ENCODE peak calls at places on chromosomes 2 and 18, in eight cellular contexts. D, F, A, G, H, Y, P and B are unnamed samples.

GRCh38 chr18:37574113-37574512 is 8.5 kb upstream of the CELF4 start:
- DNase-seq in D (no peak), F (peak; percentile 55), A (no peak), G (no peak), H (no peak), Y (no peak), P (no peak), B (no peak)

GRCh38 chr2:217685255-217685605 is 317.6 kb downstream of the TNS1 start:
- DNase-seq in D (peak; percentile 62), F (peak; percentile 85), A (peak; percentile 9), G (peak; percentile 82), H (peak; percentile 92), Y (no peak), P (peak; percentile 94), B (no peak)

GRCh38 chr2:148930046-148930775 is 55.2 kb downstream of the KIF5C start:
- DNase-seq in D (no peak), F (no peak), A (peak; percentile 38), G (no peak), H (no peak), Y (no peak), P (no peak), B (peak; percentile 18)

GRCh38 chr2:69034122-69034521 is 21.1 kb downstream of the ANTXR1 start:
- DNase-seq in D (no peak), F (no peak), A (no peak), G (no peak), H (no peak), Y (no peak), P (no peak), B (no peak)

GRCh38 chr18:26909599-26910290 is 44.2 kb upstream of the AQP4 start:
- DNase-seq in D (no peak), F (no peak), A (no peak), G (no peak), H (no peak), Y (no peak), P (no peak), B (no peak)

GRCh38 chr2:8453904-8454302 is 228.0 kb upstream of the ID2 start:
- DNase-seq in D (no peak), F (no peak), A (no peak), G (peak; percentile 80), H (no peak), Y (peak; percentile 3), P (no peak), B (no peak)

GRCh38 chr2:217370391-217370790 is 510.5 kb upstream of the TNP1 start:
- DNase-seq in D (no peak), F (peak; percentile 14), A (no peak), G (peak; percentile 98), H (no peak), Y (peak; percentile 59), P (no peak), B (no peak)

GRCh38 chr2:54830546-54830945 is 107.1 kb downstream of the EML6 start:
- DNase-seq in D (no peak), F (no peak), A (no peak), G (no peak), H (no peak), Y (no peak), P (no peak), B (no peak)

GRCh38 chr2:111167238-111168162 is 46.8 kb downstream of the BCL2L11 start:
- DNase-seq in D (no peak), F (no peak), A (no peak), G (no peak), H (no peak), Y (no peak), P (no peak), B (no peak)

GRCh38 chr2:189178007-189178406 is 1.6 kb downstream of the COL5A2 start:
- DNase-seq in D (no peak), F (no peak), A (no peak), G (no peak), H (no peak), Y (no peak), P (no peak), B (no peak)
- TF ChIP-seq CTCF in D (peak; percentile 21), F (no peak), A (no peak), G (peak; percentile 44), H (peak; percentile 40), Y (peak; percentile 14), P (peak; percentile 40), B (no peak)

GRCh38 chr2:60271718-60272117 is 281.7 kb downstream of the BCL11A start:
- DNase-seq in D (no peak), F (no peak), A (no peak), G (no peak), H (no peak), Y (no peak), P (no peak), B (no peak)
- TF ChIP-seq CTCF in D (no peak), F (no peak), A (no peak), G (no peak), H (no peak), Y (no peak), P (no peak), B (no peak)

DNA sequence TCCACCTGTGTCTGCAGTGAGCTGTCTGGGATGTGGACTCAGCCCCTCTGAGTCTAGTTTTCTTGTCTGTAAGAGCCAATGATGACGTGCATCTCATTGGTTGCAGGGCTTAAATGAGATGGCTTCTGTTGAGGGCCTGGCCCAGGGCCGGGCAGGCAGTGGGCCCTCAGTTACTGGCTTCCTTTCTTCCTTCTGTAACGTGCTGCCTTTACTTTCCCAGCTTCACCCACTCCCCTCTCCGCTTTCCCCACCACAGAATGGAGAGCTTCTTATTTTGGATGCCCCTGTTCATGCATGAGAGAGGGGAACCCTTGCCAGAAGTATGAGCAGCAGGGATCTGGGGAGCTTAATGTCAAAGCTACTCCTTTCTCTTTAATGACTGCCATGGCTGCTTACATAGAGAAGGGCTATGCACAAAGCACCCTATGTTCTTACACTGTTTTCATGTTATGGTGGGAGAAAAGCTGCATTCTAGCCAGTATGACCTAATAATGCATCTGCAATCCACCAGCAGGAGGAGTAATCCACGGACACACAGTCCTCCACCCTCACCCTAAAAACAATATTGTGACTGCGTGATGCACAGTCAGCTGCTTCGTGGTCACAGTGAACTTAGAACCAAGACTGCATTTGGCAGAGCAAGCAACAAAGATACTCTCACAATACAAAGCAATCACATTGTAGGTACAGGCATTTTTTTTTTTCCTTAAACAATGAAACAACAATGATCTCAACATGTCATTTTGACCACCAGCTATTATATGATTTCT is 37.2 kb downstream of the CREG2 start:
- DNase-seq in D (no peak), F (no peak), A (no peak), G (peak; percentile 54), H (no peak), Y (no peak), P (no peak), B (no peak)
- TF ChIP-seq CTCF in D (no peak), F (no peak), A (peak; percentile 52), G (peak; percentile 61), H (peak; percentile 26), Y (peak; percentile 47), P (no peak), B (peak; percentile 6)

DNA sequence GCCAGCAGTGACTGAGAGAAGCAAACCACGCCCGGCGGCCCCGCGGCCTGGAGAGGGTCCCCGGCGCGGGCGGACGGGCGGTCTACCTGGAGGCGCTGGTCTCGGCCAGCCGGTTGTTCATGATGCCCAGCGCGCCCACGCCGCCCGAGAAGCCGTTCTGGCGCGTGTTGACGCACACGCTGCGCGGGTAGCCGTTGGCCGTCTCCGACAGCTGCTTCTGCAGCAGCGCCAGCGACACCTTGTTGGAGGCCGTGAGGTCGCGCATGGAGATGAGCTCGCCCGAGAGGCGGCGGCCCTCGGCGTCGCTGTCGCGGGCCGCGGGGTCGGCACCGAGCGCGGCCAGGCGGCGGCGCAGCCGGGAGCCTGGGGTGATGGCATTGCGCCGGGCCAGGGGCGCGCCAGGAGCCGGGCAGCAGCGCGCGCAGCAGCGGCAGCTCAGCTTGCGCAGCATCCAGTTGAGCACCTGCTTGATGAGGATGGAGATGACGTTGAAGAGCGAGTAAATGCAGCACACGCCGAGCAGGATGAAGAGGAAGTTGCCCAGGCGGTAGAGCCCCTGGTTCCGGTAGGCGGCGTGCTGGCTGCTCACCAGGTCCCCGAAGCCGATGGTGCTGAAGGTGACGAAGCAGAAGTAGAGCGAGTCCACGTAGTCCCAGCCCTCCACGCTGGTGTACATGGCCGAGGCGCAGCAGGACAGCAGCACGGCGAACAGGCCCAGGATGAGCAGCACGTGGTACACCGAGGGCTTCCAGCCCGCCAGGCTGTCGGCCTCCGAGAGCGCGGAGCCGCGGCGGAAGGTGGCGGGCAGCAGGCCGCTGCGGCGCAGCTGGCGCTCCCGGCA is 118.1 kb downstream of the MSH2 start:
- DNase-seq in D (peak; percentile 58), F (no peak), A (no peak), G (peak; percentile 74), H (no peak), Y (no peak), P (no peak), B (no peak)
- TF ChIP-seq CTCF in D (peak; percentile 22), F (no peak), A (no peak), G (peak; percentile 32), H (peak; percentile 21), Y (peak; percentile 36), P (no peak), B (no peak)

DNA sequence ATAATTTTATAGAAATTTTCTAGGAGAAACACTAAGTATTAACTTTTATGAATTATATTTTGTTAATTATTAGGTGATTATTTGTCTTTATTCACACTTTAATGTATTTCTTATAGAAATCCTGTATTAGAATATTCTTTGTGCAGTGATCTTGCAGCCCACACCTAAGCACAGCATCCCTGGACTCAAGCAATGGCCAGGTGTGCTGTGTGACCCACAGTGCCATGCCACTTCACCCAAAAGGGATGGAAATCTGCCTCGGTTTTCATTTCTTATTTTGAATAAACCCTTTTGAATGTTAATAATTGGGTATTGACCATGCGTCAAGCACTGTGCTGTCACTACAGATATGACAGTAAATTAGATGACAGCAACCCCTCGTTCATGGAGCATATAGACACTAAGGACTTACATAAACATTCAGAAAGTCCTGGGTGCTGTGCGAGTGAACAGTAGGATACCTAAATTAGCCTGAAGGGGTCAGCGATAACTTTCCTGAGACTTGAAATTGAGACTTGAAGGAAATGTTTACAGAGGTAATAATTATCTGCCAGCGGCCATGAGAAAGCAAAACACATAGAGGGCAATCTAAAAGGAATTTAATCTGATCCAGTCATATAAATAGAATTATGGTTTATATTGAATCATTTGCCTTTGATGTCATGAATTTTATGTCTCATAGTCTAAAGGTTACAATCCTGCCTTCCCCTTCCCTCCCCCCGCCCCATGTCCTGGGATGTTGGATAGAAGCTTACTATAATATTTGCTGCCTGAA is 52.7 kb upstream of the CALCRL start:
- DNase-seq in D (no peak), F (peak; percentile 31), A (no peak), G (peak; percentile 68), H (peak; percentile 41), Y (no peak), P (no peak), B (no peak)
- TF ChIP-seq CTCF in D (no peak), F (peak; percentile 47), A (no peak), G (peak; percentile 45), H (peak; percentile 23), Y (peak; percentile 29), P (no peak), B (no peak)

DNA sequence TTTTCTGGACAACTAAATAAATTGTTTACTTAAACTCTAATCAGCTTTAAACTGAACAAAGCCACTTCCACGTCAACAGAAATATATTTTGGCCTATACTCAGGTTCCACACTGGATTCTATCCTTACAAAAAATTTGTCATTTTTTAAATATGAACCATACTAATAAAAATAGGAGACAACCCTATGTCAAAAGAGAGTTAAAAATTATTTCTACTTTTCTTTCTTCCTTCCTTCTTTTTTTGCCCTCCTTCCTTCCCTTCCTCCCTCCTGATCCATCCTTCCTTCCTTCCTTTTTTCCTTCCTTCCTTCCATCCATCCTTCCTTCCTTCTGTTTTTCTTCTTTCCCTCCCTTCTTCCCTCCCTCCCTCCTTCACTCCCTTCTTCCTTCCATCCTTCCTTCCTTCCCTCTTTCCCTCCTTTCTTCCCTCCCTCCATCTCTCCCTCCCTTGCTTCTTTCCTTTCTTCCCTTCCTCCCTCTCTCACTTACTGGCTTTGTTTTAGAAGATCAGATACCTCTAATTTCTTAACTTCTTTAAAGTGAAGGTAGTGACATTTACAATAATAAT is 1444.9 kb downstream of the DPP10 start:
- DNase-seq in D (no peak), F (no peak), A (no peak), G (no peak), H (no peak), Y (no peak), P (no peak), B (no peak)
- TF ChIP-seq CTCF in D (no peak), F (no peak), A (no peak), G (no peak), H (no peak), Y (no peak), P (no peak), B (no peak)